ENCODE peak calls at places on chromosomes 3 and 15, in ten cellular contexts. One of them, this sample, is unnamed.

GRCh38 chr3:33833408-33834116 is 35.1 kb downstream of the PDCD6IP start:
- DNase-seq in foreskin fibroblast: no peak
- DNase-seq in K562: no peak
- DNase-seq in glutamatergic neuron: no peak
- DNase-seq in stomach: no peak
- DNase-seq in GM20000: no peak
- DNase-seq in body of pancreas: no peak
- DNase-seq in thoracic aorta: no peak
- DNase-seq in upper lobe of left lung: no peak
- DNase-seq in B cell: no peak
- DNase-seq in this sample: no peak

GRCh38 chr15:83653639-83654378 is at the start of gene ADAMTSL3:
- DNase-seq in foreskin fibroblast: peak
- DNase-seq in K562: no peak
- DNase-seq in glutamatergic neuron: peak
- DNase-seq in stomach: peak
- DNase-seq in GM20000: no peak
- DNase-seq in body of pancreas: peak
- DNase-seq in thoracic aorta: peak
- DNase-seq in upper lobe of left lung: peak
- DNase-seq in B cell: no peak
- DNase-seq in this sample: no peak

GRCh38 chr3:145032790-145033189 is 1061.2 kb downstream of the DIPK2A start:
- DNase-seq in foreskin fibroblast: peak
- DNase-seq in K562: no peak
- DNase-seq in glutamatergic neuron: no peak
- DNase-seq in stomach: no peak
- DNase-seq in GM20000: no peak
- DNase-seq in body of pancreas: no peak
- DNase-seq in thoracic aorta: no peak
- DNase-seq in upper lobe of left lung: no peak
- DNase-seq in B cell: no peak
- DNase-seq in this sample: no peak

GRCh38 chr3:10524270-10524669 is 18.9 kb upstream of the ATP2B2 start:
- DNase-seq in foreskin fibroblast: no peak
- DNase-seq in K562: no peak
- DNase-seq in glutamatergic neuron: no peak
- DNase-seq in stomach: peak
- DNase-seq in GM20000: no peak
- DNase-seq in body of pancreas: no peak
- DNase-seq in thoracic aorta: no peak
- DNase-seq in upper lobe of left lung: no peak
- DNase-seq in B cell: no peak
- DNase-seq in this sample: no peak

GRCh38 chr3:13018039-13018431 is 55.2 kb downstream of the IQSEC1 start:
- DNase-seq in foreskin fibroblast: peak
- DNase-seq in K562: no peak
- DNase-seq in glutamatergic neuron: peak
- DNase-seq in stomach: no peak
- DNase-seq in GM20000: no peak
- DNase-seq in body of pancreas: no peak
- DNase-seq in thoracic aorta: no peak
- DNase-seq in upper lobe of left lung: no peak
- DNase-seq in B cell: no peak
- DNase-seq in this sample: no peak

GRCh38 chr3:11276901-11277300 is 4.7 kb downstream of the ATG7 start:
- DNase-seq in foreskin fibroblast: no peak
- DNase-seq in K562: no peak
- DNase-seq in glutamatergic neuron: no peak
- DNase-seq in stomach: no peak
- DNase-seq in GM20000: no peak
- DNase-seq in body of pancreas: no peak
- DNase-seq in thoracic aorta: no peak
- DNase-seq in upper lobe of left lung: no peak
- DNase-seq in B cell: no peak
- DNase-seq in this sample: no peak

GRCh38 chr3:140167600-140168281 is 232.8 kb downstream of the CLSTN2 start:
- DNase-seq in foreskin fibroblast: no peak
- DNase-seq in K562: no peak
- DNase-seq in glutamatergic neuron: no peak
- DNase-seq in stomach: no peak
- DNase-seq in GM20000: no peak
- DNase-seq in body of pancreas: no peak
- DNase-seq in thoracic aorta: no peak
- DNase-seq in upper lobe of left lung: no peak
- DNase-seq in B cell: no peak
- DNase-seq in this sample: no peak

GRCh38 chr3:142724682-142725351 is 983 bp downstream of the TRPC1 start:
- DNase-seq in foreskin fibroblast: peak
- DNase-seq in K562: peak
- DNase-seq in glutamatergic neuron: peak
- DNase-seq in stomach: no peak
- DNase-seq in GM20000: peak
- DNase-seq in body of pancreas: peak
- DNase-seq in thoracic aorta: no peak
- DNase-seq in upper lobe of left lung: peak
- DNase-seq in B cell: no peak
- DNase-seq in this sample: peak

GRCh38 chr3:194276768-194277546 is 74.2 kb downstream of the CPN2 start:
- DNase-seq in foreskin fibroblast: no peak
- DNase-seq in K562: no peak
- DNase-seq in glutamatergic neuron: peak
- DNase-seq in stomach: no peak
- DNase-seq in GM20000: no peak
- DNase-seq in body of pancreas: peak
- DNase-seq in thoracic aorta: peak
- DNase-seq in upper lobe of left lung: no peak
- DNase-seq in B cell: no peak
- DNase-seq in this sample: no peak

GRCh38 chr15:65424683-65425082 is 1.9 kb upstream of the IGDCC4 start:
- DNase-seq in foreskin fibroblast: no peak
- DNase-seq in K562: no peak
- DNase-seq in glutamatergic neuron: no peak
- DNase-seq in stomach: no peak
- DNase-seq in GM20000: no peak
- DNase-seq in body of pancreas: no peak
- DNase-seq in thoracic aorta: no peak
- DNase-seq in upper lobe of left lung: no peak
- DNase-seq in B cell: no peak
- DNase-seq in this sample: no peak

DNA sequence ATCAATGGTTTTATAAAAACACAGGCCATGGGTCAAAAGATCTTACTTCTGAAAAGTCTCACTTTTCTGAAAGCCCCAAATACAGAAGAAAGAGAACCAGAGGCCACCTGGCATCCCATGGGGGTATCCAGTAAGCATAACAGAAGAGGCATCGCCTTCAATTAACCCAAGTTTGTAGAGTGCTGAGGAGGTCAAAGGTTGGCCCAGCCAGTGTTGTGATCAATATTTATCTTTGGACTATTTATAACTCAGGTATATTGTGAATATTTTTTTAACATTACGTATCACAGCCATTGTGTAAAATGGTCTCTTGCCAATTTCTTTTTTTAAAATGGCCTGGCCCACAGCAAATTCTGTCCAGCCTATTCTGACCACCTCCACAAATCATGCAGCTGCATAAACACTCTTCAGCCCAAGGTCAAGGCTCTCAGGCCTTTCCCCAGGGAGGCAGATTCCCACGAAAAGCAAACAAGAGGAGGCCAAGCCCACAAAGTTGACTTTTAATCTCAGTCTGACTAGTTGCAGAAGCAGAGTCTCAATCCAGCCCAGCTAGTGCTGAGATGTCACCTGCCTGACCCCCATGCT is 26.2 kb upstream of the SPTBN5 start:
- DNase-seq in foreskin fibroblast: peak
- DNase-seq in K562: no peak
- DNase-seq in glutamatergic neuron: no peak
- DNase-seq in stomach: peak
- DNase-seq in GM20000: no peak
- DNase-seq in body of pancreas: peak
- DNase-seq in thoracic aorta: no peak
- DNase-seq in upper lobe of left lung: no peak
- DNase-seq in B cell: no peak
- DNase-seq in this sample: no peak
- TF ChIP-seq CTCF in foreskin fibroblast: no peak
- TF ChIP-seq CTCF in K562: no peak
- TF ChIP-seq CTCF in glutamatergic neuron: no peak
- TF ChIP-seq CTCF in stomach: no peak
- TF ChIP-seq CTCF in GM20000: no peak
- TF ChIP-seq CTCF in body of pancreas: no peak
- TF ChIP-seq CTCF in thoracic aorta: no peak
- TF ChIP-seq CTCF in upper lobe of left lung: no peak
- TF ChIP-seq CTCF in B cell: no peak
- TF ChIP-seq CTCF in this sample: no peak

DNA sequence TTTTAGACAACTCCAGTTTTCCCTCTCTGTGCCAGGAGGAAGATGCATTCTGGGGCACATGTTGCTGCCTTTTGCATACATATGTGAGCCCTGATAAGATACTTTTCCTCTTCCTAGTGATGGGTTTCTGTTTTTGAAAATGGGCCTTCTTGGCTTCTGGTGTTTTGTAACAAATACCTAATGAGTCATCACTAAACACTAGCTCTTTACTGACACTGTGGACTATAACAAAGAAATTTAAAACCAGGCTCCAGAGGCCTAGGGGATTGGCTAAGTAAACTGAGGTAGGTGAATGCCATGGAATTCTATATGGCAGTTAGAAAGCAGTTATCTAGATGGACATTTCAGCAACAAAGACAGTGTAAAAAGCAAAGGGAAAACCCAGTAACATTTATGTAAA is 93.4 kb upstream of the NR2E3 start:
- DNase-seq in foreskin fibroblast: peak
- DNase-seq in K562: no peak
- DNase-seq in glutamatergic neuron: no peak
- DNase-seq in stomach: no peak
- DNase-seq in GM20000: no peak
- DNase-seq in body of pancreas: no peak
- DNase-seq in thoracic aorta: no peak
- DNase-seq in upper lobe of left lung: no peak
- DNase-seq in B cell: no peak
- DNase-seq in this sample: no peak
- TF ChIP-seq CTCF in foreskin fibroblast: no peak
- TF ChIP-seq CTCF in K562: no peak
- TF ChIP-seq CTCF in glutamatergic neuron: no peak
- TF ChIP-seq CTCF in stomach: no peak
- TF ChIP-seq CTCF in GM20000: no peak
- TF ChIP-seq CTCF in body of pancreas: no peak
- TF ChIP-seq CTCF in thoracic aorta: no peak
- TF ChIP-seq CTCF in upper lobe of left lung: no peak
- TF ChIP-seq CTCF in B cell: no peak
- TF ChIP-seq CTCF in this sample: no peak

GRCh38 chr3:32684029-32684799 is 774 bp upstream of the CNOT10 start:
- DNase-seq in foreskin fibroblast: no peak
- DNase-seq in K562: no peak
- DNase-seq in glutamatergic neuron: no peak
- DNase-seq in stomach: no peak
- DNase-seq in GM20000: no peak
- DNase-seq in body of pancreas: no peak
- DNase-seq in thoracic aorta: no peak
- DNase-seq in upper lobe of left lung: no peak
- DNase-seq in B cell: no peak
- DNase-seq in this sample: no peak

GRCh38 chr3:32686713-32687112 is 1.7 kb downstream of the CNOT10 start:
- DNase-seq in foreskin fibroblast: no peak
- DNase-seq in K562: no peak
- DNase-seq in glutamatergic neuron: no peak
- DNase-seq in stomach: no peak
- DNase-seq in GM20000: no peak
- DNase-seq in body of pancreas: no peak
- DNase-seq in thoracic aorta: no peak
- DNase-seq in upper lobe of left lung: no peak
- DNase-seq in B cell: no peak
- DNase-seq in this sample: no peak

GRCh38 chr3:32681811-32682210 is 3.2 kb upstream of the CNOT10 start:
- DNase-seq in foreskin fibroblast: no peak
- DNase-seq in K562: no peak
- DNase-seq in glutamatergic neuron: no peak
- DNase-seq in stomach: no peak
- DNase-seq in GM20000: no peak
- DNase-seq in body of pancreas: no peak
- DNase-seq in thoracic aorta: no peak
- DNase-seq in upper lobe of left lung: no peak
- DNase-seq in B cell: no peak
- DNase-seq in this sample: no peak

GRCh38 chr3:32684800-32685603 is at the start of gene CNOT10:
- DNase-seq in foreskin fibroblast: peak
- DNase-seq in K562: peak
- DNase-seq in glutamatergic neuron: peak
- DNase-seq in stomach: peak
- DNase-seq in GM20000: peak
- DNase-seq in body of pancreas: peak
- DNase-seq in thoracic aorta: peak
- DNase-seq in upper lobe of left lung: peak
- DNase-seq in B cell: peak
- DNase-seq in this sample: peak

DNA sequence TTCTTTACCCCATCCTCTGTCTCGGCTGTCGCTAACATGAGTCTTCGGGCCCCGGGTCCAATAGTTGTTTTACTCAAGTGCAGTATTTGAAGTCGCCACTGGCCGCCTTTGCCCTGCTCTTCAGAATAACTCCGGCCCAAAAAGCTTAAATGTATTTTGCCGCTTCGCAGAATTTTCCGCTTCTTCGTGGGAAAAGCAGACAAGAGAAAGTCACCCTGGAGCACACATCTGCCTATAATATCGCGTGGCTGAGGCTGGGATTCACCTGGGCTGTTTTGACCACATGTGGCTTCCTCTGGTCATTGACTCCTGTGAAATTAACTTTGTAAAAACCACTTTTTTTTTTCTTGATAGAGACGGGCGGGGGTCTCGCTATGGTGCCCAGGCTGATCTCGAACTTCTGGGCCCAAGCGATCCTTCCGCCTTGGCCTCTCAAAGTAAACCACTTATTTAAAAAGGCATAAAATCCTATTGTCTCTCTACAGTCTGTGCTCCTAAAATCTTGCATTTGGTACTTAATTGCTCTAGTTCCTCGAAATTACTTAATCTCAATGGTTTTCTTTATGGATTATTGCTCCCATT is 707 bp downstream of the CNOT10 start:
- DNase-seq in foreskin fibroblast: no peak
- DNase-seq in K562: no peak
- DNase-seq in glutamatergic neuron: no peak
- DNase-seq in stomach: no peak
- DNase-seq in GM20000: peak
- DNase-seq in body of pancreas: no peak
- DNase-seq in thoracic aorta: no peak
- DNase-seq in upper lobe of left lung: no peak
- DNase-seq in B cell: no peak
- DNase-seq in this sample: peak
- TF ChIP-seq CTCF in foreskin fibroblast: no peak
- TF ChIP-seq CTCF in K562: no peak
- TF ChIP-seq CTCF in glutamatergic neuron: no peak
- TF ChIP-seq CTCF in stomach: no peak
- TF ChIP-seq CTCF in GM20000: no peak
- TF ChIP-seq CTCF in body of pancreas: no peak
- TF ChIP-seq CTCF in thoracic aorta: no peak
- TF ChIP-seq CTCF in upper lobe of left lung: no peak
- TF ChIP-seq CTCF in B cell: no peak
- TF ChIP-seq CTCF in this sample: no peak

DNA sequence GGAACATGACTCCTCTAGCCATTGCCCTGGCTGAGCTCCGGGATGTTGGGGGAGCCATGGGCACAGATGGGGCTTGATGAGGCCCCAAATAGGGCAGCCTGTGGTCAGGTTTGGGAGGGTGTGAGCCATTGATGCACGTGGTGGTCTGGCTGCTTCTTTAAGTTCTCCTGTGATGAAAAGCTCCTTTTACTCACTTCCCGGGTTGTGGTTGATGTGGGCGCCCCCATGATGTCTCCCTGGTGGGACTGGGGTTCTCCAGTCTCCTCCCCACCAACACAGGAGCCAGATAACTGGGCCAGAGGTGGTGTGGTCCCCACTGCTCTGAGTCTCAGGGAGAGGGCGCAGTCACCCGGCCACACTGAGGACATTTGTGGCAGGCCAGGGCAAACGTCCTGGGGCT is 29.5 kb upstream of the DUSP7 start:
- DNase-seq in foreskin fibroblast: no peak
- DNase-seq in K562: no peak
- DNase-seq in glutamatergic neuron: no peak
- DNase-seq in stomach: no peak
- DNase-seq in GM20000: no peak
- DNase-seq in body of pancreas: no peak
- DNase-seq in thoracic aorta: no peak
- DNase-seq in upper lobe of left lung: no peak
- DNase-seq in B cell: no peak
- DNase-seq in this sample: no peak
- TF ChIP-seq CTCF in foreskin fibroblast: no peak
- TF ChIP-seq CTCF in K562: no peak
- TF ChIP-seq CTCF in glutamatergic neuron: no peak
- TF ChIP-seq CTCF in stomach: no peak
- TF ChIP-seq CTCF in GM20000: no peak
- TF ChIP-seq CTCF in body of pancreas: no peak
- TF ChIP-seq CTCF in thoracic aorta: no peak
- TF ChIP-seq CTCF in upper lobe of left lung: no peak
- TF ChIP-seq CTCF in B cell: no peak
- TF ChIP-seq CTCF in this sample: no peak

This sample was measured in GM13976.